ENCODE peak calls at places on chromosomes 4 and X, in four cellular contexts. Q, I, J and R are unnamed samples.
A peak's percentile ranks its signal among the peaks of the same experiment; 100 is the strongest.

GRCh38 chrX:39550795-39551361 is 546.9 kb downstream of the BCOR start:
- DNase-seq in I (no peak), Q (no peak), J (no peak), R (no peak)

GRCh38 chr4:117154251-117154650 is 68.9 kb upstream of the TRAM1L1 start:
- DNase-seq in J (no peak), I (no peak), Q (no peak), R (no peak)

GRCh38 chrX:134821370-134821769 is 163.1 kb upstream of the PLAC1 start:
- DNase-seq in J (peak; percentile 84), Q (no peak), I (no peak), R (no peak)

GRCh38 chr4:42568610-42569207 is 88.2 kb downstream of the ATP8A1 start:
- DNase-seq in Q (peak; percentile 74), J (peak; percentile 64), I (peak; percentile 91), R (peak; percentile 69)

GRCh38 chr4:43456383-43456782 is 563.9 kb downstream of the GRXCR1 start:
- DNase-seq in J (peak; percentile 57), I (no peak), Q (no peak), R (no peak)

GRCh38 chr4:81722229-81722900 is 250.7 kb upstream of the RASGEF1B start:
- DNase-seq in Q (peak; percentile 27), J (no peak), I (peak; percentile 37), R (peak; percentile 67)

GRCh38 chr4:172232966-172233365 is 419.8 kb downstream of the GALNTL6 start:
- DNase-seq in Q (no peak), J (no peak), I (no peak), R (no peak)

GRCh38 chr4:54058171-54058570 is 6.2 kb downstream of the CHIC2 start:
- DNase-seq in Q (no peak), J (no peak), I (no peak), R (no peak)

GRCh38 chr4:25144870-25145481 is 15.3 kb downstream of the SEPSECS start:
- DNase-seq in Q (peak; percentile 28), I (no peak), J (peak; percentile 25), R (no peak)

GRCh38 chrX:71911731-71912050 is 1.0 kb downstream of the NHSL2 start:
- DNase-seq in I (no peak), Q (no peak), J (no peak), R (no peak)

GRCh38 chr4:80124246-80125211 is 51.5 kb upstream of the ANTXR2 start:
- DNase-seq in Q (no peak), I (no peak), J (no peak), R (no peak)

GRCh38 chr4:24440765-24441164 is 143.6 kb downstream of the DHX15 start:
- DNase-seq in I (no peak), J (no peak), Q (no peak), R (no peak)

GRCh38 chr4:7045553-7045952 is 2.4 kb downstream of the TADA2B start:
- DNase-seq in J (no peak), Q (no peak), I (no peak), R (no peak)

GRCh38 chr4:158008551-158009218 is 164.1 kb downstream of the GASK1B start:
- DNase-seq in Q (no peak), I (no peak), J (peak; percentile 66), R (no peak)

GRCh38 chrX:50799531-50799961 is 14.4 kb downstream of the SHROOM4 start:
- DNase-seq in J (peak; percentile 5), Q (no peak), I (peak; percentile 10), R (no peak)

GRCh38 chr4:16253127-16253960 is 27.1 kb upstream of the TAPT1 start:
- DNase-seq in Q (no peak), I (no peak), J (peak; percentile 89), R (no peak)

GRCh38 chr4:65023877-65024670 is 614.8 kb upstream of the TECRL start:
- DNase-seq in Q (no peak), I (no peak), J (no peak), R (no peak)

GRCh38 chr4:159946983-159947645 is 844.2 kb downstream of the RAPGEF2 start:
- DNase-seq in Q (no peak), I (peak; percentile 11), J (peak; percentile 56), R (no peak)

GRCh38 chr4:179285696-179286095 is 1843.5 kb upstream of the AGA start:
- DNase-seq in J (no peak), Q (no peak), I (no peak), R (no peak)

GRCh38 chr4:38132140-38132673 is 172.0 kb downstream of the PTTG2 start:
- DNase-seq in J (peak; percentile 99), I (peak; percentile 68), Q (no peak), R (no peak)

GRCh38 chrX:95059909-95060308 is 1385.9 kb downstream of the FAM133A start:
- DNase-seq in J (peak; percentile 20), Q (no peak), I (no peak), R (no peak)

GRCh38 chr4:102335616-102336015 is 9.7 kb downstream of the SLC39A8 start:
- DNase-seq in Q (no peak), J (peak; percentile 12), I (no peak), R (no peak)

GRCh38 chr4:139641218-139641617 is 24.4 kb upstream of the MGST2 start:
- DNase-seq in I (no peak), Q (no peak), J (peak; percentile 62), R (no peak)

GRCh38 chrX:101057095-101057714 is 5.3 kb upstream of the TRMT2B start:
- DNase-seq in Q (no peak), I (no peak), J (peak; percentile 80), R (no peak)

GRCh38 chrX:72120798-72121197 is 10.9 kb downstream of the RTL5 start:
- DNase-seq in I (no peak), Q (no peak), J (no peak), R (no peak)

GRCh38 chrX:139290310-139290709 is 240.2 kb upstream of the F9 start:
- DNase-seq in Q (no peak), I (no peak), J (peak; percentile 82), R (no peak)

GRCh38 chrX:28802625-28803024 is 215.4 kb downstream of the IL1RAPL1 start:
- DNase-seq in J (no peak), Q (no peak), I (no peak), R (no peak)

GRCh38 chrX:85004255-85004654 is 578 bp downstream of the APOOL start:
- DNase-seq in J (peak; percentile 40), Q (no peak), I (peak; percentile 1), R (no peak)

GRCh38 chr4:123462007-123462406 is 65.4 kb downstream of the SPRY1 start:
- DNase-seq in I (no peak), Q (no peak), J (no peak), R (no peak)

GRCh38 chr4:88315460-88316017 is 31.2 kb upstream of the PPM1K start:
- DNase-seq in Q (no peak), I (no peak), J (no peak), R (no peak)

GRCh38 chr4:127988638-127989037 is 23.4 kb downstream of the ABHD18 start:
- DNase-seq in Q (no peak), J (no peak), I (no peak), R (no peak)

GRCh38 chr4:100842856-100843255 is 325.0 kb upstream of the EMCN start:
- DNase-seq in Q (no peak), I (no peak), J (no peak), R (no peak)

GRCh38 chr4:38189445-38189844 is 229.2 kb downstream of the PTTG2 start:
- DNase-seq in J (peak; percentile 97), Q (no peak), I (no peak), R (no peak)

GRCh38 chrX:85765651-85766050 is 281.7 kb downstream of the CHM start:
- DNase-seq in J (no peak), I (no peak), Q (no peak), R (no peak)

GRCh38 chrX:10119399-10119990 is 37.3 kb upstream of the CLCN4 start:
- DNase-seq in J (peak; percentile 61), Q (peak; percentile 60), I (peak; percentile 87), R (peak; percentile 82)

GRCh38 chr4:2367626-2368025 is 50.8 kb downstream of the ZFYVE28 start:
- DNase-seq in Q (no peak), J (no peak), I (no peak), R (no peak)